ENCODE peak calls at places on chromosomes 2 and 18, in nine cellular contexts. One of them, this sample, is unnamed.
A peak's percentile ranks its signal among the peaks of the same experiment; 100 is the strongest.

GRCh38 chr2:217075225-217075802 is 215.4 kb upstream of the TNP1 start:
- DNase-seq in lower leg skin: no peak
- DNase-seq in WTC11: no peak
- DNase-seq in H9: no peak
- DNase-seq in breast epithelium: no peak
- DNase-seq in Panc1: no peak
- DNase-seq in HCT116: no peak
- DNase-seq in pancreas: no peak
- DNase-seq in mucosa of descending colon: no peak
- DNase-seq in this sample: no peak

GRCh38 chr2:156818944-156819343 is 382.8 kb downstream of the GPD2 start:
- DNase-seq in lower leg skin: no peak
- DNase-seq in WTC11: no peak
- DNase-seq in H9: no peak
- DNase-seq in breast epithelium: no peak
- DNase-seq in Panc1: no peak
- DNase-seq in HCT116: no peak
- DNase-seq in pancreas: no peak
- DNase-seq in mucosa of descending colon: no peak
- DNase-seq in this sample: no peak

GRCh38 chr18:74412106-74412880 is 44.8 kb downstream of the DIPK1C start:
- DNase-seq in lower leg skin: no peak
- DNase-seq in WTC11: peak; percentile 26
- DNase-seq in H9: no peak
- DNase-seq in breast epithelium: no peak
- DNase-seq in Panc1: no peak
- DNase-seq in HCT116: no peak
- DNase-seq in pancreas: no peak
- DNase-seq in mucosa of descending colon: no peak
- DNase-seq in this sample: peak; percentile 82

GRCh38 chr2:165401285-165401852 is 68.1 kb upstream of the CSRNP3 start:
- DNase-seq in lower leg skin: no peak
- DNase-seq in WTC11: no peak
- DNase-seq in H9: no peak
- DNase-seq in breast epithelium: no peak
- DNase-seq in Panc1: peak; percentile 18
- DNase-seq in HCT116: peak; percentile 56
- DNase-seq in pancreas: no peak
- DNase-seq in mucosa of descending colon: no peak
- DNase-seq in this sample: peak; percentile 30

GRCh38 chr2:202574541-202574940 is 60.2 kb upstream of the FAM117B start:
- DNase-seq in lower leg skin: no peak
- DNase-seq in WTC11: no peak
- DNase-seq in H9: no peak
- DNase-seq in breast epithelium: no peak
- DNase-seq in Panc1: no peak
- DNase-seq in HCT116: no peak
- DNase-seq in pancreas: no peak
- DNase-seq in mucosa of descending colon: no peak
- DNase-seq in this sample: no peak

GRCh38 chr2:238290079-238290478 is 1.7 kb upstream of the PER2 start:
- DNase-seq in lower leg skin: peak; percentile 81
- DNase-seq in WTC11: peak; percentile 55
- DNase-seq in H9: peak; percentile 67
- DNase-seq in breast epithelium: peak; percentile 88
- DNase-seq in Panc1: no peak
- DNase-seq in HCT116: peak; percentile 71
- DNase-seq in pancreas: peak; percentile 53
- DNase-seq in mucosa of descending colon: peak; percentile 85
- DNase-seq in this sample: peak; percentile 41

GRCh38 chr18:24176727-24177416 is 38.0 kb downstream of the CABYR start:
- DNase-seq in lower leg skin: peak; percentile 41
- DNase-seq in WTC11: peak; percentile 85
- DNase-seq in H9: peak; percentile 83
- DNase-seq in breast epithelium: peak; percentile 55
- DNase-seq in Panc1: no peak
- DNase-seq in HCT116: peak; percentile 35
- DNase-seq in pancreas: peak; percentile 59
- DNase-seq in mucosa of descending colon: peak; percentile 40
- DNase-seq in this sample: peak; percentile 72

GRCh38 chr2:4053769-4054493 is 350.6 kb downstream of the DCDC2C start:
- DNase-seq in lower leg skin: no peak
- DNase-seq in WTC11: no peak
- DNase-seq in H9: no peak
- DNase-seq in breast epithelium: no peak
- DNase-seq in Panc1: no peak
- DNase-seq in HCT116: no peak
- DNase-seq in pancreas: no peak
- DNase-seq in mucosa of descending colon: no peak
- DNase-seq in this sample: no peak

GRCh38 chr2:6930913-6931312 is 13.7 kb downstream of the RNF144A start:
- DNase-seq in lower leg skin: no peak
- DNase-seq in WTC11: no peak
- DNase-seq in H9: no peak
- DNase-seq in breast epithelium: no peak
- DNase-seq in Panc1: no peak
- DNase-seq in HCT116: no peak
- DNase-seq in pancreas: no peak
- DNase-seq in mucosa of descending colon: no peak
- DNase-seq in this sample: no peak

GRCh38 chr2:127721978-127722355 is 20.7 kb downstream of the SFT2D3 start:
- DNase-seq in lower leg skin: no peak
- DNase-seq in WTC11: no peak
- DNase-seq in H9: no peak
- DNase-seq in breast epithelium: no peak
- DNase-seq in Panc1: no peak
- DNase-seq in HCT116: no peak
- DNase-seq in pancreas: no peak
- DNase-seq in mucosa of descending colon: no peak
- DNase-seq in this sample: no peak

GRCh38 chr2:88835726-88836125 is 144.3 kb downstream of the RPIA start:
- DNase-seq in lower leg skin: no peak
- DNase-seq in WTC11: no peak
- DNase-seq in H9: no peak
- DNase-seq in breast epithelium: no peak
- DNase-seq in Panc1: no peak
- DNase-seq in HCT116: no peak
- DNase-seq in pancreas: no peak
- DNase-seq in mucosa of descending colon: no peak
- DNase-seq in this sample: no peak

GRCh38 chr2:150256746-150257145 is 230.7 kb downstream of the RND3 start:
- DNase-seq in lower leg skin: no peak
- DNase-seq in WTC11: no peak
- DNase-seq in H9: no peak
- DNase-seq in breast epithelium: no peak
- DNase-seq in Panc1: no peak
- DNase-seq in HCT116: no peak
- DNase-seq in pancreas: no peak
- DNase-seq in mucosa of descending colon: no peak
- DNase-seq in this sample: no peak

GRCh38 chr2:159803235-159803962 is 5.4 kb upstream of the CD302 start:
- DNase-seq in lower leg skin: no peak
- DNase-seq in WTC11: no peak
- DNase-seq in H9: no peak
- DNase-seq in breast epithelium: no peak
- DNase-seq in Panc1: no peak
- DNase-seq in HCT116: no peak
- DNase-seq in pancreas: no peak
- DNase-seq in mucosa of descending colon: no peak
- DNase-seq in this sample: no peak

GRCh38 chr2:180336550-180336949 is 329.5 kb upstream of the CWC22 start:
- DNase-seq in lower leg skin: no peak
- DNase-seq in WTC11: no peak
- DNase-seq in H9: no peak
- DNase-seq in breast epithelium: no peak
- DNase-seq in Panc1: no peak
- DNase-seq in HCT116: no peak
- DNase-seq in pancreas: no peak
- DNase-seq in mucosa of descending colon: no peak
- DNase-seq in this sample: no peak

GRCh38 chr2:43131890-43132522 is 94.4 kb downstream of the ZFP36L2 start:
- DNase-seq in lower leg skin: no peak
- DNase-seq in WTC11: no peak
- DNase-seq in H9: no peak
- DNase-seq in breast epithelium: peak; percentile 76
- DNase-seq in Panc1: no peak
- DNase-seq in HCT116: no peak
- DNase-seq in pancreas: no peak
- DNase-seq in mucosa of descending colon: no peak
- DNase-seq in this sample: no peak

GRCh38 chr18:22320736-22321135 is 97.0 kb downstream of the CTAGE1 start:
- DNase-seq in lower leg skin: no peak
- DNase-seq in WTC11: no peak
- DNase-seq in H9: no peak
- DNase-seq in breast epithelium: no peak
- DNase-seq in Panc1: no peak
- DNase-seq in HCT116: no peak
- DNase-seq in pancreas: no peak
- DNase-seq in mucosa of descending colon: no peak
- DNase-seq in this sample: no peak

GRCh38 chr18:22325396-22325795 is 92.3 kb downstream of the CTAGE1 start:
- DNase-seq in lower leg skin: no peak
- DNase-seq in WTC11: no peak
- DNase-seq in H9: no peak
- DNase-seq in breast epithelium: no peak
- DNase-seq in Panc1: no peak
- DNase-seq in HCT116: no peak
- DNase-seq in pancreas: no peak
- DNase-seq in mucosa of descending colon: no peak
- DNase-seq in this sample: no peak

GRCh38 chr18:22320155-22320554 is 97.6 kb downstream of the CTAGE1 start:
- DNase-seq in lower leg skin: no peak
- DNase-seq in WTC11: no peak
- DNase-seq in H9: no peak
- DNase-seq in breast epithelium: no peak
- DNase-seq in Panc1: no peak
- DNase-seq in HCT116: no peak
- DNase-seq in pancreas: no peak
- DNase-seq in mucosa of descending colon: no peak
- DNase-seq in this sample: no peak

GRCh38 chr18:22322251-22322691 is 95.4 kb downstream of the CTAGE1 start:
- DNase-seq in lower leg skin: no peak
- DNase-seq in WTC11: no peak
- DNase-seq in H9: no peak
- DNase-seq in breast epithelium: no peak
- DNase-seq in Panc1: no peak
- DNase-seq in HCT116: no peak
- DNase-seq in pancreas: no peak
- DNase-seq in mucosa of descending colon: no peak
- DNase-seq in this sample: no peak

GRCh38 chr18:22324191-22325131 is 93.3 kb downstream of the CTAGE1 start:
- DNase-seq in lower leg skin: no peak
- DNase-seq in WTC11: peak; percentile 63
- DNase-seq in H9: peak; percentile 72
- DNase-seq in breast epithelium: no peak
- DNase-seq in Panc1: no peak
- DNase-seq in HCT116: no peak
- DNase-seq in pancreas: peak; percentile 34
- DNase-seq in mucosa of descending colon: peak; percentile 71
- DNase-seq in this sample: peak; percentile 72
- TF ChIP-seq CTCF in lower leg skin: no peak
- TF ChIP-seq CTCF in WTC11: no peak
- TF ChIP-seq CTCF in H9: peak; percentile 62
- TF ChIP-seq CTCF in breast epithelium: no peak
- TF ChIP-seq CTCF in Panc1: no peak
- TF ChIP-seq CTCF in HCT116: no peak
- TF ChIP-seq CTCF in pancreas: no peak
- TF ChIP-seq CTCF in mucosa of descending colon: no peak
- TF ChIP-seq CTCF in this sample: peak; percentile 15

GRCh38 chr2:97740590-97741182 is 27.3 kb downstream of the ZAP70 start:
- DNase-seq in lower leg skin: no peak
- DNase-seq in WTC11: peak; percentile 74
- DNase-seq in H9: peak; percentile 80
- DNase-seq in breast epithelium: no peak
- DNase-seq in Panc1: peak; percentile 42
- DNase-seq in HCT116: peak; percentile 29
- DNase-seq in pancreas: no peak
- DNase-seq in mucosa of descending colon: peak; percentile 64
- DNase-seq in this sample: peak; percentile 71
- TF ChIP-seq CTCF in lower leg skin: no peak
- TF ChIP-seq CTCF in WTC11: peak; percentile 86
- TF ChIP-seq CTCF in H9: peak; percentile 85
- TF ChIP-seq CTCF in breast epithelium: no peak
- TF ChIP-seq CTCF in Panc1: peak; percentile 94
- TF ChIP-seq CTCF in HCT116: peak; percentile 91
- TF ChIP-seq CTCF in pancreas: peak; percentile 69
- TF ChIP-seq CTCF in mucosa of descending colon: peak; percentile 72
- TF ChIP-seq CTCF in this sample: peak; percentile 74

GRCh38 chr2:215635788-215636139 is 199.9 kb upstream of the FN1 start:
- DNase-seq in lower leg skin: no peak
- DNase-seq in WTC11: no peak
- DNase-seq in H9: no peak
- DNase-seq in breast epithelium: no peak
- DNase-seq in Panc1: no peak
- DNase-seq in HCT116: no peak
- DNase-seq in pancreas: no peak
- DNase-seq in mucosa of descending colon: no peak
- DNase-seq in this sample: no peak
- TF ChIP-seq CTCF in lower leg skin: no peak
- TF ChIP-seq CTCF in WTC11: no peak
- TF ChIP-seq CTCF in H9: peak; percentile 43
- TF ChIP-seq CTCF in breast epithelium: no peak
- TF ChIP-seq CTCF in Panc1: no peak
- TF ChIP-seq CTCF in HCT116: peak; percentile 32
- TF ChIP-seq CTCF in pancreas: no peak
- TF ChIP-seq CTCF in mucosa of descending colon: no peak
- TF ChIP-seq CTCF in this sample: no peak

GRCh38 chr2:105042189-105042588 is 4.3 kb downstream of the MRPS9 start:
- DNase-seq in lower leg skin: no peak
- DNase-seq in WTC11: peak; percentile 21
- DNase-seq in H9: peak; percentile 34
- DNase-seq in breast epithelium: no peak
- DNase-seq in Panc1: no peak
- DNase-seq in HCT116: no peak
- DNase-seq in pancreas: no peak
- DNase-seq in mucosa of descending colon: no peak
- DNase-seq in this sample: no peak
- TF ChIP-seq CTCF in lower leg skin: no peak
- TF ChIP-seq CTCF in WTC11: no peak
- TF ChIP-seq CTCF in H9: no peak
- TF ChIP-seq CTCF in breast epithelium: no peak
- TF ChIP-seq CTCF in Panc1: no peak
- TF ChIP-seq CTCF in HCT116: no peak
- TF ChIP-seq CTCF in pancreas: no peak
- TF ChIP-seq CTCF in mucosa of descending colon: no peak
- TF ChIP-seq CTCF in this sample: no peak

GRCh38 chr2:60318544-60318943 is 234.9 kb downstream of the BCL11A start:
- DNase-seq in lower leg skin: no peak
- DNase-seq in WTC11: no peak
- DNase-seq in H9: peak; percentile 57
- DNase-seq in breast epithelium: no peak
- DNase-seq in Panc1: no peak
- DNase-seq in HCT116: no peak
- DNase-seq in pancreas: no peak
- DNase-seq in mucosa of descending colon: no peak
- DNase-seq in this sample: peak; percentile 28
- TF ChIP-seq CTCF in lower leg skin: no peak
- TF ChIP-seq CTCF in WTC11: no peak
- TF ChIP-seq CTCF in H9: peak; percentile 41
- TF ChIP-seq CTCF in breast epithelium: no peak
- TF ChIP-seq CTCF in Panc1: no peak
- TF ChIP-seq CTCF in HCT116: no peak
- TF ChIP-seq CTCF in pancreas: no peak
- TF ChIP-seq CTCF in mucosa of descending colon: no peak
- TF ChIP-seq CTCF in this sample: no peak

GRCh38 chr2:219281588-219281987 is 2.4 kb downstream of the DNAJB2 start:
- DNase-seq in lower leg skin: no peak
- DNase-seq in WTC11: no peak
- DNase-seq in H9: no peak
- DNase-seq in breast epithelium: no peak
- DNase-seq in Panc1: no peak
- DNase-seq in HCT116: no peak
- DNase-seq in pancreas: no peak
- DNase-seq in mucosa of descending colon: no peak
- DNase-seq in this sample: peak; percentile 36
- TF ChIP-seq CTCF in lower leg skin: no peak
- TF ChIP-seq CTCF in WTC11: no peak
- TF ChIP-seq CTCF in H9: no peak
- TF ChIP-seq CTCF in breast epithelium: no peak
- TF ChIP-seq CTCF in Panc1: no peak
- TF ChIP-seq CTCF in HCT116: no peak
- TF ChIP-seq CTCF in pancreas: no peak
- TF ChIP-seq CTCF in mucosa of descending colon: no peak
- TF ChIP-seq CTCF in this sample: no peak

This sample was measured in nephron progenitor cell.